ENCODE peak calls at places on chromosomes 7 and 10, in nine cellular contexts. K is right lobe of liver; A is CD4-positive, alpha-beta memory T cell; Z is CD8-positive, alpha-beta memory T cell; Y is A549; L is psoas muscle; E is astrocyte; M is OCI-LY7; H is uterus. X is an unnamed sample. For H3K4me1, the result is how much of the 10 kb centered on the place peaks cover.

GRCh38 chr7:156892086-156892800 is 740 bp downstream of the LMBR1 start:
- DNase-seq in Y (no peak), A (peak), M (peak), Z (peak), E (no peak), L (peak), K (peak), H (peak), X (peak)

GRCh38 chr7:116173051-116174028 is 37.0 kb upstream of the TES start:
- DNase-seq in L (no peak), A (no peak), E (peak), Z (peak), H (no peak), K (no peak), Y (peak), M (peak), X (peak)

GRCh38 chr10:25226775-25227682 is 52.2 kb downstream of the GPR158 start:
- DNase-seq in Z (no peak), E (peak), L (no peak), Y (no peak), K (peak), H (no peak), A (no peak), M (peak), X (peak)

GRCh38 chr10:124227306-124228016 is 134.1 kb upstream of the CHST15 start:
- DNase-seq in E (no peak), A (no peak), L (no peak), M (peak), Z (no peak), K (no peak), Y (no peak), H (no peak), X (no peak)

GRCh38 chr7:46651070-46651469 is 730.0 kb upstream of the IGFBP3 start:
- DNase-seq in K (no peak), A (no peak), Y (no peak), L (no peak), M (no peak), H (no peak), E (no peak), Z (no peak), X (peak)

GRCh38 chr7:66348959-66349358 is 143.8 kb downstream of the TPST1 start:
- DNase-seq in Z (no peak), E (no peak), Y (no peak), K (no peak), A (no peak), M (peak), L (no peak), H (no peak), X (no peak)

GRCh38 chr7:80740778-80741545 is 102.5 kb downstream of the CD36 start:
- DNase-seq in Y (no peak), Z (no peak), K (no peak), H (no peak), E (peak), M (no peak), L (no peak), A (no peak), X (no peak)

GRCh38 chr7:20791523-20791879 is 4.8 kb upstream of the SP8 start:
- DNase-seq in K (no peak), Y (no peak), M (no peak), L (no peak), E (no peak), H (no peak), Z (no peak), A (no peak), X (no peak)

GRCh38 chr10:6013413-6014192 is 36.3 kb upstream of the IL15RA start:
- DNase-seq in Z (no peak), A (no peak), H (no peak), M (no peak), Y (no peak), K (peak), E (no peak), L (no peak), X (no peak)

GRCh38 chr10:133324857-133325260 is 11.8 kb downstream of the CALY start:
- DNase-seq in L (no peak), Y (no peak), Z (no peak), M (no peak), K (no peak), H (no peak), E (no peak), A (peak), X (no peak)

GRCh38 chr7:151485006-151485732 is 34.5 kb downstream of the RHEB start:
- DNase-seq in M (no peak), A (no peak), H (no peak), K (no peak), Z (no peak), E (peak), L (no peak), Y (no peak), X (peak)

GRCh38 chr10:122267849-122268737 is 3.0 kb upstream of the BTBD16 start:
- DNase-seq in E (no peak), H (peak), K (peak), A (no peak), Z (peak), M (peak), Y (peak), L (no peak), X (peak)

GRCh38 chr7:81470084-81470723 is 299.6 kb downstream of the HGF start:
- DNase-seq in L (peak), Y (peak), E (peak), Z (no peak), A (no peak), K (peak), M (peak), H (peak), X (peak)

GRCh38 chr7:96097802-96098201 is 224.1 kb downstream of the SLC25A13 start:
- DNase-seq in M (no peak), K (no peak), E (peak), Y (no peak), H (no peak), Z (no peak), L (no peak), A (no peak), X (no peak)

GRCh38 chr7:1853619-1854520 is 183.8 kb downstream of the ELFN1 start:
- DNase-seq in A (no peak), K (peak), M (no peak), Z (no peak), L (peak), H (no peak), E (no peak), Y (no peak), X (no peak)

GRCh38 chr10:132477398-132478340 is 59.9 kb upstream of the INPP5A start:
- DNase-seq in Z (no peak), A (no peak), M (no peak), E (no peak), K (peak), H (no peak), L (peak), Y (no peak), X (no peak)

GRCh38 chr7:49091519-49091918 is 167.2 kb downstream of the CDC14C start:
- DNase-seq in H (no peak), L (no peak), A (no peak), K (no peak), Z (no peak), Y (no peak), M (no peak), E (no peak), X (no peak)

GRCh38 chr10:73886085-73886529 is 11.8 kb upstream of the CAMK2G start:
- DNase-seq in Z (peak), Y (peak), E (peak), M (peak), L (peak), K (peak), A (peak), H (peak), X (peak)

GRCh38 chr10:43962346-43963191 is 313.9 kb upstream of the ZNF32 start:
- DNase-seq in L (no peak), Z (no peak), E (peak), H (no peak), A (no peak), Y (no peak), K (no peak), M (no peak), X (no peak)

GRCh38 chr10:100349087-100349486 is 2.1 kb downstream of the SCD start:
- DNase-seq in A (no peak), M (no peak), Y (no peak), Z (no peak), L (no peak), H (no peak), E (no peak), K (no peak), X (no peak)

GRCh38 chr10:100348389-100348927 is 1.4 kb downstream of the SCD start:
- DNase-seq in E (no peak), H (no peak), K (no peak), Y (no peak), A (no peak), Z (no peak), M (no peak), L (no peak), X (no peak)

GRCh38 chr10:100346351-100346764 is 675 bp upstream of the SCD start:
- DNase-seq in H (peak), K (peak), Z (peak), A (peak), Y (peak), L (peak), E (peak), M (peak), X (peak)

GRCh38 chr10:100346765-100347567 is at the start of gene SCD:
- DNase-seq in H (peak), Y (peak), Z (peak), M (peak), K (peak), A (peak), E (peak), L (peak), X (peak)

DNA sequence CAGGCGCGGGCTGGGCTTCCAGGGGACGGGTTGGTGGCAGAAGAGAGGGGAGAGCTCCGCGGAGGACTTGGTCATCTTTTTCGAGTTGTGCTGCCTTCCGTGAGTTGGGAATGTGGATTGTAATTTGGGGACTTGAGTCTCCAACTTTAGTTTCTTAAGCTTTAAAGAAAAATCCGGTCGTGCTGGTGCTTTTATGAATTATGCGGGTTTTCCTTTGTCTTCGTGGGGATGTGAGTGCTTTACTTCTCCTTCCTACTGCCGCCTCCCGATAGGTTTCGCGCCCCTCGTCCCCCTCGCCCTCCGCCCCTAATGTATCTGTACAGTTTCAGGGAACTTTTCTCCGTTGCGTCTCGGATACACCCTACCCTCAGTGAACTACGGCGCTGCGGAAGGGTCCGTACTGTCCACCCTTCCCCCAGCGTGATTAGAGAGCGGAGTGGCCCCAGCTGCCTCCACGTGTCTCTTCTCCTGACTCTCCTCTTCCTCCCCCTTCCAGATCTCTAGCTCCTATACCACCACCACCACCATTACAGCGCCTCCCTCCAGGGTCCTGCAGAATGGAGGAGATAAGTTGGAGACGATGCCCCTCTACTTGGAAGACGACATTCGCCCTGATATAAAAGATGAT is 649 bp downstream of the SCD start:
- DNase-seq in E (no peak), M (peak), A (no peak), L (no peak), Z (no peak), K (no peak), Y (no peak), H (no peak), X (no peak)
- H3K4me1 ChIP-seq in E (under half), M (half or more), A (under half), L (under half), Z (under half), K (under half), Y (half or more), H (under half), X (under half)

GRCh38 chr7:139774376-139774775 is 3.4 kb downstream of the HIPK2 start:
- DNase-seq in L (no peak), Y (no peak), H (no peak), A (no peak), E (peak), M (no peak), K (no peak), Z (no peak), X (no peak)

GRCh38 chr7:139771001-139771956 is 6.5 kb downstream of the HIPK2 start:
- DNase-seq in Y (peak), E (peak), K (no peak), Z (no peak), A (no peak), L (no peak), H (no peak), M (no peak), X (no peak)

GRCh38 chr7:139773372-139773771 is 4.4 kb downstream of the HIPK2 start:
- DNase-seq in H (no peak), Y (no peak), K (no peak), Z (no peak), E (no peak), M (no peak), A (no peak), L (no peak), X (no peak)

GRCh38 chr7:139772115-139772514 is 5.7 kb downstream of the HIPK2 start:
- DNase-seq in M (no peak), K (peak), E (no peak), H (no peak), Z (no peak), L (no peak), A (no peak), Y (no peak), X (peak)

DNA sequence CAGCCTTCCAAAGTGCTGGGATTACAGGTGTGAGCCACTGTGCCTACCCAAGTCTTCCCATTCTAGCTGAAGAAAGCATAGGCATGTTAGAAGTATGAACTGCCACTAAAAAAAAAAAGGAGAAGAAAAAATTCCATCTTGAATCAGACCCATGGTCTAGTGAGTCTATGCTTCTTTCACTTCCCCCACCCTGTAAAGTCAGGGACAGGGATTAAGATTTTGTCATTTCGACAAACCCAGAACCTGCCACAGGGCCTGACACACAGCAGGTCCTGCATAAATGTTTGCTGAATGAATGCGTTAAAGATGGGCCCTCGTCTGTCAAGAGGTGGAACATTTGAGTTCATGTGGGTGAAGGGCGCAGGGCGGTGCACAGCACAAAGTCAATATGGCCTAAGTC is 5.0 kb downstream of the HIPK2 start:
- DNase-seq in L (no peak), Y (no peak), E (no peak), H (no peak), K (no peak), A (no peak), M (no peak), Z (no peak), X (no peak)
- H3K4me1 ChIP-seq in L (half or more), Y (half or more), E (under half), H (under half), K (half or more), A (half or more), M (under half), Z (half or more), X (half or more)

GRCh38 chr10:79089579-79090110 is 20.9 kb downstream of the ZMIZ1 start:
- DNase-seq in Z (no peak), E (no peak), K (no peak), A (no peak), H (no peak), Y (no peak), L (no peak), M (no peak), X (no peak)

GRCh38 chr10:79090134-79090803 is 21.5 kb downstream of the ZMIZ1 start:
- DNase-seq in H (no peak), A (no peak), L (no peak), E (peak), K (no peak), Y (no peak), M (peak), Z (no peak), X (no peak)

GRCh38 chr10:79093658-79094411 is 25.1 kb downstream of the ZMIZ1 start:
- DNase-seq in E (peak), A (no peak), Z (no peak), K (peak), Y (no peak), H (peak), L (peak), M (peak), X (peak)

GRCh38 chr10:79094412-79095175 is 25.8 kb downstream of the ZMIZ1 start:
- DNase-seq in K (no peak), H (no peak), A (no peak), L (no peak), Z (no peak), Y (no peak), M (no peak), E (no peak), X (no peak)

DNA sequence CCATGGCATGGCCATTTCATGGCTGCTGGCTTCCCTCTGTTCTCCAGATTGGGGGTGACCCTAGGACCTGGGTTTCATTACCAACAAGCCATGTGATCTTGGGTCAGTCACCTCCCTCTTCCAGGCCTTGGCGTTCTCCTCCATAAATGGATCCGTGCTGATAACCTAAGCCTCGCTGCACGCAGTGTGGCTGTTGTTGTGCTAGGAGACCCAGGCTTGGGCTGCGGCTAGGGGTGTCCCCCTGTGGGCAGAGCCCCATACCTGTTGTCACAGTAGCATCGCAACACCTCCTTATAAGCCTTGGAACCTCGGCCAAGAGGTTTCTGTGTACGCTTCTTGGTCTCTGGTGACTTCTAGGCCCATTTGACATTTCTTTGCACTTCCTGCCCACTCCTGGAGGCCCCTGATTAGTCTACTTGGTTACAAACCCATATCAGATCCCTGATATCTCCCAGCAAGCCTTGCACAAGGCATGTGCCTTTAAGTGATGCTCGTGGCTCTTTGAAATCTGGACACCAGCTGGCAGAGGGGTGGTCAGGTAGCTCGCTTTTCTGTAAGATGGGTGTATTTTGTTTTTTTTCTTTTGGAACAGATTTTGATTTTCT is 23.6 kb downstream of the ZMIZ1 start:
- DNase-seq in E (no peak), K (no peak), A (no peak), L (no peak), M (no peak), Y (no peak), Z (no peak), H (no peak), X (no peak)
- H3K4me1 ChIP-seq in E (under half), K (half or more), A (under half), L (half or more), M (half or more), Y (half or more), Z (under half), H (under half), X (half or more)

GRCh38 chr10:71238626-71239025 is 26.3 kb downstream of the UNC5B start:
- DNase-seq in L (no peak), Z (no peak), K (no peak), M (no peak), Y (no peak), A (no peak), H (no peak), E (no peak), X (no peak)
- H3K4me1 ChIP-seq in L (under half), Z (under half), K (under half), M (under half), Y (under half), A (under half), H (under half), E (half or more), X (under half)

DNA sequence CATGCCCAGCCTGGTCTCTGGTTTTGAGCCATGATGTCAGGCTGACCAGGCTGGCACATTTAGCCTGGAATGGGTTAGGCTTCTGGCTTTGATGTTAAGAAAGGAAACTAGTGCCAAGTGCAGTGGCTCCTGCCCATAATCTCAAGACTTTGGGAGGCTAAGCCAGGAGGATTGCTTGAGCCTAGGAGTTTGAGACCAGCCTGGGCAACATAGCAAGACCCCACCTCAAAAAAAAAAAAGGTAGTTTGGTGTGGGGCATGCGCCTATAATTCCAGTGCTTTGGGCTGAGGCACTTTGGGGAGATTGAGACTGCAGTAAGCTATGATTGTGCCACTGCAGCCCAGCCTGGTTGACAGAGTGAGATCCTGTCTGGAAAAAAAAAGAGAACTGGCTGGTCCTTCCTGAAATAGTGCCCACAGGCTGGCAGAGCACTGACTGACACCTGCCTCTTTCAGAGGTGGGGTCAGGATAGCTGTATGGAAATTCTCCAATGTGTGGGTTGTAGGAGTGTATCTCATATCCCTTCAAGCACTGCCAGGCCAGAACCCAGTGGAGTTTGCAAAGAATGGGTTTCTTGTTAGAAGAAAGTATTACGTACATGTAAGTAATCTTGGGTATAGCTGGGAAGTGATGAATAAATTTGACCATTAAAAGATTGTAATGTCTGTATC is 61.3 kb downstream of the KAT6B start:
- DNase-seq in K (no peak), A (no peak), L (no peak), H (no peak), E (no peak), Y (no peak), Z (no peak), M (no peak), X (no peak)
- H3K4me1 ChIP-seq in K (under half), A (under half), L (half or more), H (under half), E (under half), Y (under half), Z (under half), M (under half), X (under half)

DNA sequence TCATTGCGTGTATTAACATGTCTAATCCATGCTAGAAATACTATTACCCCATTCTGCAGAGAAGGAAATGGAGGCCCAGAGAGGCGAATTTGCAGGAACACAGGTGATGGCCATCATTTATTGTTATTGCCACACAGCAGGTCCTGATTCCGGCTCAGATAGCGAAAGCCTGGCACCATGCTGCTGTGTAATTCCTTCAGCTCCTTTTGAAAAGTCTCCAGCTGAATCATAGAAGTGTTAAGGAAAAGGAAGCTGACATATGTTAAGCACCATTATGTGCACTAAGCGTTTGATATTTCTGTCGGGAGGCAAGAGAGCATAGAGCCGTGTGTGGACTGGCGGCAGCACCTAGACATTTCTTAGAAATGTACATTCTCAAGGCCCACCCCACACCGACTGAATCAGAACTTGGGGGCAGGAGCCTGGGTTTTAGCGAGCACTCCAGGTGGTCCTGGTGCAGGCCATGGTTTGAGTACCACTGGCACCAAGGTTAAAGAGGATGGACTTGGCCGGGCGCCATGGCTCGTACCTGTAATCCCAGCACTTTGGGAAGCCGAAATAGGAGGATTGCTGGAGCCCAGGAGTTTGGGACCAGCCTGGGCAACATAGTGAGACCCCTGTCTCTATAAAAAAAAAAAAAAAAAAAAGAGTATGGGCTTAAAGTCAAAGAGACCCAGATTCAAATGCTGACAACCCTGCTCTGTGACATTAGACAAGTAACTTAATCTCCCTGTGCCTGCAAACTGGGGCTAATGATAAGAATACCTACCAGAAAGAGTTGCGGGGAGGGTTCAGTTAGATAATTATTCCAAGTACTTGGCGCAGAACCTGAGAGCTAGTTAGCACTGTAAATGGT is 52.2 kb downstream of the UNC5B start:
- DNase-seq in E (no peak), Y (no peak), K (no peak), M (no peak), L (no peak), A (no peak), Z (no peak), H (no peak), X (no peak)
- H3K4me1 ChIP-seq in E (half or more), Y (under half), K (under half), M (under half), L (half or more), A (under half), Z (under half), H (under half), X (under half)